ENCODE peak calls at places on chromosomes 3 and 15, in eight cellular contexts. B is brain microvascular endothelial cell, X is NCI-H524 treated with DMSO at 0.1 percent for 48 hours, F is T-helper 2 cell, A is dermis microvascular lymphatic vessel endothelial cell, Q is adrenal gland, E is T-helper 1 cell, M is activated T-cell treated with anti-CD3 and anti-CD28 coated beads for 1 hour. V is an unnamed sample.

GRCh38 chr15:37218351-37218916 is 118.1 kb upstream of the MEIS2 start:
- DNase-seq in B (no peak), X (no peak), F (no peak), A (no peak), Q (no peak), E (no peak), M (no peak), V (no peak)

GRCh38 chr3:37310666-37311050 is 136.3 kb upstream of the LRRFIP2 start:
- DNase-seq in B (no peak), X (no peak), F (no peak), A (no peak), Q (no peak), E (no peak), M (no peak), V (no peak)

GRCh38 chr3:122307987-122308386 is 17.1 kb upstream of the CSTA start:
- DNase-seq in B (no peak), X (no peak), F (no peak), A (no peak), Q (no peak), E (no peak), M (no peak), V (no peak)

GRCh38 chr3:36521007-36521379 is 140.7 kb downstream of the STAC start:
- DNase-seq in B (no peak), X (no peak), F (no peak), A (no peak), Q (no peak), E (no peak), M (no peak), V (no peak)

GRCh38 chr3:21645121-21645897 is 105.7 kb downstream of the ZNF385D start:
- DNase-seq in B (no peak), X (no peak), F (no peak), A (no peak), Q (peak; percentile 47), E (no peak), M (no peak), V (no peak)

GRCh38 chr15:63212050-63212973 is 22.9 kb downstream of the RAB8B start:
- DNase-seq in B (peak; percentile 74), X (no peak), F (no peak), A (peak; percentile 60), Q (no peak), E (no peak), M (no peak), V (no peak)

GRCh38 chr3:66993082-66993481 is 5.0 kb upstream of the KBTBD8 start:
- DNase-seq in B (no peak), X (no peak), F (no peak), A (no peak), Q (no peak), E (no peak), M (no peak), V (no peak)

GRCh38 chr15:83446904-83447708 is at the start of gene SH3GL3:
- DNase-seq in B (peak; percentile 66), X (peak; percentile 70), F (peak; percentile 17), A (peak; percentile 89), Q (peak; percentile 51), E (peak; percentile 11), M (peak; percentile 11), V (peak; percentile 76)

GRCh38 chr15:50137330-50137761 is 18.3 kb upstream of the ATP8B4 start:
- DNase-seq in B (peak; percentile 70), X (no peak), F (no peak), A (no peak), Q (peak; percentile 72), E (no peak), M (no peak), V (no peak)

GRCh38 chr15:96187916-96188315 is 142.6 kb upstream of the NR2F2 start:
- DNase-seq in B (no peak), X (no peak), F (no peak), A (no peak), Q (no peak), E (no peak), M (no peak), V (no peak)

GRCh38 chr3:5330152-5330810 is 142.8 kb downstream of the EDEM1 start:
- DNase-seq in B (peak; percentile 0), X (no peak), F (no peak), A (no peak), Q (no peak), E (no peak), M (no peak), V (no peak)

GRCh38 chr15:101120961-101121360 is 130.9 kb downstream of the CHSY1 start:
- DNase-seq in B (no peak), X (no peak), F (no peak), A (no peak), Q (no peak), E (no peak), M (no peak), V (no peak)

GRCh38 chr3:78645628-78646310 is 1122.0 kb downstream of the ROBO1 start:
- DNase-seq in B (peak; percentile 71), X (no peak), F (no peak), A (peak; percentile 70), Q (no peak), E (no peak), M (no peak), V (no peak)

GRCh38 chr3:17047162-17047561 is 162.4 kb downstream of the PLCL2 start:
- DNase-seq in B (no peak), X (no peak), F (no peak), A (no peak), Q (no peak), E (no peak), M (no peak), V (no peak)

GRCh38 chr3:63625161-63625560 is 27.3 kb upstream of the SNTN start:
- DNase-seq in B (peak; percentile 94), X (no peak), F (no peak), A (peak; percentile 20), Q (no peak), E (no peak), M (no peak), V (no peak)

GRCh38 chr3:123357275-123357674 is 91.6 kb downstream of the ADCY5 start:
- DNase-seq in B (no peak), X (peak; percentile 98), F (no peak), A (no peak), Q (no peak), E (no peak), M (no peak), V (no peak)

GRCh38 chr15:50107591-50108408 is 11.2 kb downstream of the ATP8B4 start:
- DNase-seq in B (no peak), X (no peak), F (no peak), A (no peak), Q (peak; percentile 30), E (no peak), M (no peak), V (no peak)

GRCh38 chr3:100213891-100214573 is 46.8 kb upstream of the TBC1D23 start:
- DNase-seq in B (no peak), X (no peak), F (no peak), A (no peak), Q (no peak), E (no peak), M (no peak), V (no peak)

GRCh38 chr3:188689101-188689574 is 482.6 kb upstream of the TPRG1 start:
- DNase-seq in B (peak; percentile 49), X (no peak), F (no peak), A (peak; percentile 68), Q (peak; percentile 38), E (no peak), M (no peak), V (no peak)

GRCh38 chr15:74176262-74177208 is 3.0 kb downstream of the ISLR start:
- DNase-seq in B (no peak), X (no peak), F (no peak), A (no peak), Q (no peak), E (no peak), M (no peak), V (no peak)

GRCh38 chr3:180180795-180181194 is 144.1 kb upstream of the PEX5L start:
- DNase-seq in B (no peak), X (no peak), F (no peak), A (no peak), Q (no peak), E (no peak), M (no peak), V (no peak)

GRCh38 chr3:150146891-150147761 is 176.4 kb upstream of the PFN2 start:
- DNase-seq in B (peak; percentile 95), X (no peak), F (no peak), A (peak; percentile 37), Q (no peak), E (no peak), M (no peak), V (peak; percentile 10)

GRCh38 chr3:138060792-138061191 is 50.8 kb downstream of the CLDN18 start:
- DNase-seq in B (peak; percentile 23), X (no peak), F (no peak), A (no peak), Q (no peak), E (no peak), M (no peak), V (no peak)

GRCh38 chr3:140276698-140277097 is 341.7 kb downstream of the CLSTN2 start:
- DNase-seq in B (peak; percentile 19), X (peak; percentile 95), F (no peak), A (peak; percentile 5), Q (no peak), E (no peak), M (no peak), V (peak; percentile 3)

GRCh38 chr3:171556574-171557145 is 96.5 kb upstream of the TNIK start:
- DNase-seq in B (no peak), X (peak; percentile 51), F (no peak), A (peak; percentile 32), Q (no peak), E (no peak), M (no peak), V (no peak)

GRCh38 chr3:71062920-71063767 is 520.4 kb downstream of the FOXP1 start:
- DNase-seq in B (peak; percentile 28), X (no peak), F (no peak), A (peak; percentile 81), Q (no peak), E (no peak), M (no peak), V (no peak)